ENCODE peak calls at places on chromosomes 3 and 15, in four cellular contexts. R, Y, B and Q are unnamed samples.

GRCh38 chr3:125120370-125121122 is 64.7 kb upstream of the HEG1 start:
- DNase-seq in R (no peak), Y (peak; percentile 54), B (peak; percentile 60), Q (peak; percentile 61)

GRCh38 chr15:55108858-55109518 is 87.8 kb downstream of the RSL24D1 start:
- DNase-seq in R (peak; percentile 33), Y (peak; percentile 29), B (peak; percentile 56), Q (peak; percentile 3)

GRCh38 chr3:41711656-41712055 is 250.2 kb downstream of the ULK4 start:
- DNase-seq in R (no peak), Y (peak; percentile 78), B (no peak), Q (peak; percentile 47)

GRCh38 chr3:172562881-172563835 is 39.9 kb upstream of the TNFSF10 start:
- DNase-seq in R (peak; percentile 80), Y (peak; percentile 97), B (no peak), Q (peak; percentile 96)

GRCh38 chr15:90099072-90099867 is 3.0 kb downstream of the IDH2 start:
- DNase-seq in R (no peak), Y (no peak), B (no peak), Q (no peak)

GRCh38 chr3:183653209-183654064 is 18.0 kb downstream of the KLHL24 start:
- DNase-seq in R (no peak), Y (no peak), B (no peak), Q (no peak)

GRCh38 chr3:48301814-48302194 is 31.7 kb downstream of the SPINK8 start:
- DNase-seq in R (peak; percentile 74), Y (peak; percentile 36), B (no peak), Q (peak; percentile 41)

GRCh38 chr3:46208167-46208704 is at the start of gene CCR1:
- DNase-seq in R (peak; percentile 42), Y (peak; percentile 43), B (no peak), Q (peak; percentile 46)

GRCh38 chr3:185276415-185276814 is 22.6 kb upstream of the EHHADH start:
- DNase-seq in R (no peak), Y (no peak), B (no peak), Q (no peak)

GRCh38 chr3:12707425-12707824 is 43.5 kb upstream of the RAF1 start:
- DNase-seq in R (no peak), Y (peak; percentile 45), B (no peak), Q (peak; percentile 26)

GRCh38 chr3:14991818-14992612 is 44.6 kb downstream of the NR2C2 start:
- DNase-seq in R (no peak), Y (no peak), B (no peak), Q (no peak)